ENCODE peak calls at places on chromosomes 6 and 20, in seven cellular contexts. One of them, this sample, is unnamed.

GRCh38 chr20:59207742-59208357 is 44.2 kb downstream of the ZNF831 start:
- DNase-seq in thoracic aorta: no peak
- DNase-seq in GM06990: no peak
- DNase-seq in sigmoid colon: no peak
- DNase-seq in right lobe of liver: peak
- DNase-seq in fibroblast of the aortic adventitia: no peak
- DNase-seq in cardiac muscle cell: peak
- DNase-seq in this sample: no peak

GRCh38 chr20:34875657-34876160 is 703 bp upstream of the ACSS2 start:
- DNase-seq in thoracic aorta: no peak
- DNase-seq in GM06990: no peak
- DNase-seq in sigmoid colon: no peak
- DNase-seq in right lobe of liver: no peak
- DNase-seq in fibroblast of the aortic adventitia: no peak
- DNase-seq in cardiac muscle cell: no peak
- DNase-seq in this sample: no peak

GRCh38 chr6:100078509-100078908 is 84.5 kb upstream of the MCHR2 start:
- DNase-seq in thoracic aorta: no peak
- DNase-seq in GM06990: no peak
- DNase-seq in sigmoid colon: no peak
- DNase-seq in right lobe of liver: no peak
- DNase-seq in fibroblast of the aortic adventitia: peak
- DNase-seq in cardiac muscle cell: peak
- DNase-seq in this sample: peak

GRCh38 chr6:35166160-35166919 is 25.2 kb upstream of the TCP11 start:
- DNase-seq in thoracic aorta: no peak
- DNase-seq in GM06990: no peak
- DNase-seq in sigmoid colon: no peak
- DNase-seq in right lobe of liver: no peak
- DNase-seq in fibroblast of the aortic adventitia: no peak
- DNase-seq in cardiac muscle cell: no peak
- DNase-seq in this sample: no peak

GRCh38 chr6:90948540-90948939 is 361.7 kb upstream of the MAP3K7 start:
- DNase-seq in thoracic aorta: no peak
- DNase-seq in GM06990: no peak
- DNase-seq in sigmoid colon: no peak
- DNase-seq in right lobe of liver: no peak
- DNase-seq in fibroblast of the aortic adventitia: no peak
- DNase-seq in cardiac muscle cell: no peak
- DNase-seq in this sample: no peak

GRCh38 chr20:24546232-24546892 is 76.9 kb downstream of the SYNDIG1 start:
- DNase-seq in thoracic aorta: no peak
- DNase-seq in GM06990: no peak
- DNase-seq in sigmoid colon: no peak
- DNase-seq in right lobe of liver: no peak
- DNase-seq in fibroblast of the aortic adventitia: no peak
- DNase-seq in cardiac muscle cell: no peak
- DNase-seq in this sample: no peak

GRCh38 chr20:1001981-1002681 is at the start of gene RSPO4:
- DNase-seq in thoracic aorta: no peak
- DNase-seq in GM06990: no peak
- DNase-seq in sigmoid colon: peak
- DNase-seq in right lobe of liver: no peak
- DNase-seq in fibroblast of the aortic adventitia: no peak
- DNase-seq in cardiac muscle cell: no peak
- DNase-seq in this sample: no peak

GRCh38 chr6:4522453-4522852 is 253.8 kb upstream of the CDYL start:
- DNase-seq in thoracic aorta: no peak
- DNase-seq in GM06990: no peak
- DNase-seq in sigmoid colon: no peak
- DNase-seq in right lobe of liver: no peak
- DNase-seq in fibroblast of the aortic adventitia: no peak
- DNase-seq in cardiac muscle cell: no peak
- DNase-seq in this sample: no peak

GRCh38 chr6:133865680-133866079 is 23.2 kb upstream of the TCF21 start:
- DNase-seq in thoracic aorta: no peak
- DNase-seq in GM06990: no peak
- DNase-seq in sigmoid colon: no peak
- DNase-seq in right lobe of liver: no peak
- DNase-seq in fibroblast of the aortic adventitia: no peak
- DNase-seq in cardiac muscle cell: no peak
- DNase-seq in this sample: no peak

GRCh38 chr20:12383770-12384304 is 466.1 kb downstream of the BTBD3 start:
- DNase-seq in thoracic aorta: no peak
- DNase-seq in GM06990: no peak
- DNase-seq in sigmoid colon: no peak
- DNase-seq in right lobe of liver: no peak
- DNase-seq in fibroblast of the aortic adventitia: peak
- DNase-seq in cardiac muscle cell: peak
- DNase-seq in this sample: peak

GRCh38 chr6:134850906-134851305 is 99.0 kb downstream of the ALDH8A1 start:
- DNase-seq in thoracic aorta: no peak
- DNase-seq in GM06990: no peak
- DNase-seq in sigmoid colon: no peak
- DNase-seq in right lobe of liver: no peak
- DNase-seq in fibroblast of the aortic adventitia: no peak
- DNase-seq in cardiac muscle cell: peak
- DNase-seq in this sample: peak

DNA sequence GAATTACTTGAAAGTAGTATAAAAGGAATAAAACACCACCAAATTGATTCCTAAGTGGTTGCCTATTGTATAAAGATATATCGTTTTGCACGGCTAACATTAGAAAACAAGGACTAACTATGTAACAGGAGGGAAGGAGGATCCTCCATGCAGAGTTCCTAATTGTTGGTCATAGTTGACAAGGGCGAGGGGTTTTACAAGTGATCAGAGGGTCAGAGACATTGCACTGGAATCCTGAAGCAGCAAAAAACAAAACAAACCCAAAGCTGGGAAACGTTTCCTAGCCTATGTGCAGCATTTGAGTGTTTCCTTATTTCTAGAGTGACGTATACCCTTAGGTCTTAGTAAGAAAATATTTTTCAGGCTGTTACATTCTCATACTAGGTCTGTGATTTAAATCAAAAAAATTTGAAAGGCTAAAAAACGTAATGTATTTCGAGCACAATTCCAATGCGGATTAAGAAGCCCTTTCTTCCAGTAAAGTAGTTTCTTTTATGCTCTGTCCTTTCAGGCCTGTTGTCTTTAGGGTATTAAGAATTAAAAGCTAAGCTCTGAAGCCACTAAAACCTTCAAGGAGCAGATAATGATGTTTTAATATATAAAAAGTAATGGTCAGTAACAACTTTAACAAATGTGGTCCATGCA is 373.8 kb upstream of the MMS22L start:
- DNase-seq in thoracic aorta: no peak
- DNase-seq in GM06990: no peak
- DNase-seq in sigmoid colon: no peak
- DNase-seq in right lobe of liver: no peak
- DNase-seq in fibroblast of the aortic adventitia: no peak
- DNase-seq in cardiac muscle cell: no peak
- DNase-seq in this sample: no peak
- TF ChIP-seq CTCF in thoracic aorta: no peak
- TF ChIP-seq CTCF in GM06990: no peak
- TF ChIP-seq CTCF in sigmoid colon: no peak
- TF ChIP-seq CTCF in right lobe of liver: no peak
- TF ChIP-seq CTCF in fibroblast of the aortic adventitia: no peak
- TF ChIP-seq CTCF in cardiac muscle cell: no peak
- TF ChIP-seq CTCF in this sample: no peak

DNA sequence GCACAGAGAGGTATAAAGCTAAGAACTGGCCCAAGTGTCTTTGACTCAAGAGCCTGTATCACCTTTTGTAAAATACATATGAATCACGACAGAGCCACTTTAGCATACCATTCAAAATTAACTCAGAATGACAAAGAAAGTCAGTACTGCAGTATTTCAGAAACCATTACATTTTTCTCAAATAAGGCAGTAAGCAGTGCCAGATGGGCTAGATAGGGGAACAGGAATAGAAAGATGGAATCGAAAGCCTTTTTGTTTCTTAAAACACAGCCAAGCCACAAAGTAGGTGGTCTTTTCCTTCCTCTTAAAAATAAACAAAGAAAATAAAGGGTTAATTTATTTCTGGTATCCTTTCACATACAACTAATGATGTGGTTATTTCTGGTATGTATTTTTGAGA is 10.3 kb downstream of the CLDN20 start:
- DNase-seq in thoracic aorta: no peak
- DNase-seq in GM06990: no peak
- DNase-seq in sigmoid colon: no peak
- DNase-seq in right lobe of liver: no peak
- DNase-seq in fibroblast of the aortic adventitia: peak
- DNase-seq in cardiac muscle cell: peak
- DNase-seq in this sample: peak
- TF ChIP-seq CTCF in thoracic aorta: no peak
- TF ChIP-seq CTCF in GM06990: no peak
- TF ChIP-seq CTCF in sigmoid colon: no peak
- TF ChIP-seq CTCF in right lobe of liver: no peak
- TF ChIP-seq CTCF in fibroblast of the aortic adventitia: no peak
- TF ChIP-seq CTCF in cardiac muscle cell: no peak
- TF ChIP-seq CTCF in this sample: no peak

GRCh38 chr6:163663575-163663974 is 249.1 kb downstream of the QKI start:
- DNase-seq in thoracic aorta: no peak
- DNase-seq in GM06990: no peak
- DNase-seq in sigmoid colon: no peak
- DNase-seq in right lobe of liver: no peak
- DNase-seq in fibroblast of the aortic adventitia: no peak
- DNase-seq in cardiac muscle cell: no peak
- DNase-seq in this sample: no peak
- TF ChIP-seq CTCF in thoracic aorta: no peak
- TF ChIP-seq CTCF in GM06990: no peak
- TF ChIP-seq CTCF in sigmoid colon: no peak
- TF ChIP-seq CTCF in right lobe of liver: no peak
- TF ChIP-seq CTCF in fibroblast of the aortic adventitia: no peak
- TF ChIP-seq CTCF in cardiac muscle cell: no peak
- TF ChIP-seq CTCF in this sample: no peak

DNA sequence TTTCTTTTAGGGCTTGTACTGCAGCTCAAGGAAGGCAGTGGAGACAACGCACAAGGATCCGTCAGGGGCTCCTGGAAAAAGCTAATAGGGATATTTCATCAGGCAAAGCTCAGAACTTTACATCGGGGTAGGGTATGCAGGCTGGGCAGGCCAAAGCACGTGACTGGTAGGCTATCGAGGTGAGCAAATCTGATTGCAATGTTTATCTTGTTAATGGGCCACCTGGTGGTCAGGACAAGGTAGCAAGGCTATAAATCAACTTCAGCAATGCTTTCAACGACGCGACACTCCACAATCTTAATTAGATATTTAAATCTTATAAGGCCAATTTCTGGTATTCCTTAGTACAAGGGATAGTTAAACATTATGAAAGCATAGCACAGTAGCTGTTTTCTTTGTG is 1302.8 kb upstream of the EYS start:
- DNase-seq in thoracic aorta: no peak
- DNase-seq in GM06990: no peak
- DNase-seq in sigmoid colon: no peak
- DNase-seq in right lobe of liver: no peak
- DNase-seq in fibroblast of the aortic adventitia: no peak
- DNase-seq in cardiac muscle cell: no peak
- DNase-seq in this sample: no peak
- TF ChIP-seq CTCF in thoracic aorta: no peak
- TF ChIP-seq CTCF in GM06990: no peak
- TF ChIP-seq CTCF in sigmoid colon: no peak
- TF ChIP-seq CTCF in right lobe of liver: peak
- TF ChIP-seq CTCF in fibroblast of the aortic adventitia: peak
- TF ChIP-seq CTCF in cardiac muscle cell: no peak
- TF ChIP-seq CTCF in this sample: peak

DNA sequence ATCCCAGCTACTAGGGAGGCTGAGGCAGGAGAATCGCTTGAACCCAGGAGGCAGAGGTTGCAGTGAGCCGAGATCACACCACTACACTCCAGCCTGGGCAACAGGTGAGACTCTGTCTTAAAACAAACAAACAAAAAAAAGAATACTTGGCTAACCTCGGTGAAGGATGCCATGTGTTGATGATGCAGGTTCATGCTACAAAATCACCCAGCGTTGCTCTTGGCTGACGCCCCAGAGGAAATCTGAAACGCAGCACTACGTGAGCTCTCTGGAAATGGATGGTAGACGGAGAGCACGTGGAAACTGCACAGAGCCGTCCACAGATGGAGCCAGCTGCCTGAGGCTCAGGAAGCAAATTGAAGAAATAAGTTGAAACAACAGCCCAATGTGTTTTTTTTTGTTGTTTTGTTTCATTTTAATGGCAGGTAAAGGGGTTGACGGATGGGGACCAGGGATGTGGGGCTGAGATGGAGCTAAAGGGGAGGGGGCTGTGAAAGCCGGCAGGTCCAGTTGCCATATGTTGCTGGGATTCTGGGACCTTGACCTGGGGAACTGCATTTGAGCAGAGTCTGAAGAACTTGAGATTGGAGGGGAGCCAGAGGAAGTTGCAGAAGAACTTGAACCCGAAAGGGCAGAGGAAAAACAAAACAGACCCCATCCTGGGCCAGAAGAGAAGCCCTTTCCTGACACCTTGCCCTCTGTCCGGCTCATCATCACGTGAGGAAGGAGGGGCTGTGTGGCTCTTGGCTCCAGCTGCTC is 12.8 kb upstream of the MANBAL start:
- DNase-seq in thoracic aorta: no peak
- DNase-seq in GM06990: peak
- DNase-seq in sigmoid colon: peak
- DNase-seq in right lobe of liver: peak
- DNase-seq in fibroblast of the aortic adventitia: peak
- DNase-seq in cardiac muscle cell: peak
- DNase-seq in this sample: peak
- TF ChIP-seq CTCF in thoracic aorta: peak
- TF ChIP-seq CTCF in GM06990: peak
- TF ChIP-seq CTCF in sigmoid colon: no peak
- TF ChIP-seq CTCF in right lobe of liver: peak
- TF ChIP-seq CTCF in fibroblast of the aortic adventitia: peak
- TF ChIP-seq CTCF in cardiac muscle cell: peak
- TF ChIP-seq CTCF in this sample: peak

GRCh38 chr6:163341671-163342070 is 72.8 kb upstream of the QKI start:
- DNase-seq in thoracic aorta: no peak
- DNase-seq in GM06990: no peak
- DNase-seq in sigmoid colon: no peak
- DNase-seq in right lobe of liver: no peak
- DNase-seq in fibroblast of the aortic adventitia: no peak
- DNase-seq in cardiac muscle cell: no peak
- DNase-seq in this sample: no peak

GRCh38 chr6:163338671-163339405 is 75.7 kb upstream of the QKI start:
- DNase-seq in thoracic aorta: no peak
- DNase-seq in GM06990: no peak
- DNase-seq in sigmoid colon: no peak
- DNase-seq in right lobe of liver: no peak
- DNase-seq in fibroblast of the aortic adventitia: peak
- DNase-seq in cardiac muscle cell: peak
- DNase-seq in this sample: peak

GRCh38 chr6:163339466-163339865 is 75.1 kb upstream of the QKI start:
- DNase-seq in thoracic aorta: no peak
- DNase-seq in GM06990: no peak
- DNase-seq in sigmoid colon: no peak
- DNase-seq in right lobe of liver: no peak
- DNase-seq in fibroblast of the aortic adventitia: no peak
- DNase-seq in cardiac muscle cell: no peak
- DNase-seq in this sample: no peak

GRCh38 chr6:163341224-163341623 is 73.3 kb upstream of the QKI start:
- DNase-seq in thoracic aorta: no peak
- DNase-seq in GM06990: no peak
- DNase-seq in sigmoid colon: no peak
- DNase-seq in right lobe of liver: no peak
- DNase-seq in fibroblast of the aortic adventitia: no peak
- DNase-seq in cardiac muscle cell: no peak
- DNase-seq in this sample: no peak

GRCh38 chr6:163340201-163340887 is 74.2 kb upstream of the QKI start:
- DNase-seq in thoracic aorta: no peak
- DNase-seq in GM06990: no peak
- DNase-seq in sigmoid colon: no peak
- DNase-seq in right lobe of liver: no peak
- DNase-seq in fibroblast of the aortic adventitia: no peak
- DNase-seq in cardiac muscle cell: no peak
- DNase-seq in this sample: no peak
- TF ChIP-seq CTCF in thoracic aorta: no peak
- TF ChIP-seq CTCF in GM06990: no peak
- TF ChIP-seq CTCF in sigmoid colon: no peak
- TF ChIP-seq CTCF in right lobe of liver: no peak
- TF ChIP-seq CTCF in fibroblast of the aortic adventitia: no peak
- TF ChIP-seq CTCF in cardiac muscle cell: no peak
- TF ChIP-seq CTCF in this sample: peak